ENCODE peak calls at places on chromosome 14, in seven cellular contexts. X is aorta, R is Karpas-422, Z is fibroblast of lung, D is AG04450, T is neuronal stem cell, H is heart left ventricle. Q is an unnamed sample.

GRCh38 chr14:67746927-67747326 is 45.2 kb downstream of the RDH12 start:
- DNase-seq in X (no peak), R (no peak), Z (no peak), D (no peak), T (no peak), H (no peak), Q (no peak)

GRCh38 chr14:102464006-102464405 is 45.6 kb downstream of the ANKRD9 start:
- DNase-seq in X (peak; percentile 8), R (no peak), Z (no peak), D (no peak), T (no peak), H (no peak), Q (no peak)

GRCh38 chr14:28773176-28773575 is 6.6 kb downstream of the FOXG1 start:
- DNase-seq in X (no peak), R (no peak), Z (no peak), D (no peak), T (no peak), H (no peak), Q (no peak)

GRCh38 chr14:90511795-90512331 is 115.0 kb downstream of the CALM1 start:
- DNase-seq in X (no peak), R (no peak), Z (no peak), D (no peak), T (no peak), H (no peak), Q (no peak)

GRCh38 chr14:101464310-101464983 is 96.8 kb upstream of the DIO3 start:
- DNase-seq in X (peak; percentile 53), R (no peak), Z (no peak), D (no peak), T (no peak), H (no peak), Q (no peak)

GRCh38 chr14:67464856-67465255 is 23.7 kb downstream of the TMEM229B start:
- DNase-seq in X (no peak), R (no peak), Z (no peak), D (no peak), T (no peak), H (no peak), Q (no peak)

GRCh38 chr14:104950021-104950420 is 25.3 kb downstream of the PLD4 start:
- DNase-seq in X (no peak), R (no peak), Z (no peak), D (no peak), T (no peak), H (no peak), Q (no peak)

GRCh38 chr14:21070610-21071224 is 613 bp downstream of the ARHGEF40 start:
- DNase-seq in X (peak; percentile 82), R (no peak), Z (peak; percentile 59), D (no peak), T (peak; percentile 84), H (peak; percentile 70), Q (peak; percentile 60)

GRCh38 chr14:75510547-75510946 is 11.7 kb upstream of the BATF start:
- DNase-seq in X (no peak), R (no peak), Z (no peak), D (no peak), T (no peak), H (no peak), Q (no peak)

GRCh38 chr14:71720978-71721624 is 211.1 kb upstream of the RGS6 start:
- DNase-seq in X (no peak), R (peak; percentile 83), Z (peak; percentile 83), D (no peak), T (peak; percentile 36), H (no peak), Q (peak; percentile 91)

GRCh38 chr14:95620659-95621059 is 65.6 kb upstream of the TCL1B start:
- DNase-seq in X (no peak), R (peak; percentile 84), Z (no peak), D (no peak), T (no peak), H (no peak), Q (no peak)

GRCh38 chr14:54652188-54652889 is 85.4 kb downstream of the SAMD4A start:
- DNase-seq in X (peak; percentile 93), R (no peak), Z (peak; percentile 99), D (peak; percentile 99), T (peak; percentile 53), H (peak; percentile 90), Q (peak; percentile 77)

DNA sequence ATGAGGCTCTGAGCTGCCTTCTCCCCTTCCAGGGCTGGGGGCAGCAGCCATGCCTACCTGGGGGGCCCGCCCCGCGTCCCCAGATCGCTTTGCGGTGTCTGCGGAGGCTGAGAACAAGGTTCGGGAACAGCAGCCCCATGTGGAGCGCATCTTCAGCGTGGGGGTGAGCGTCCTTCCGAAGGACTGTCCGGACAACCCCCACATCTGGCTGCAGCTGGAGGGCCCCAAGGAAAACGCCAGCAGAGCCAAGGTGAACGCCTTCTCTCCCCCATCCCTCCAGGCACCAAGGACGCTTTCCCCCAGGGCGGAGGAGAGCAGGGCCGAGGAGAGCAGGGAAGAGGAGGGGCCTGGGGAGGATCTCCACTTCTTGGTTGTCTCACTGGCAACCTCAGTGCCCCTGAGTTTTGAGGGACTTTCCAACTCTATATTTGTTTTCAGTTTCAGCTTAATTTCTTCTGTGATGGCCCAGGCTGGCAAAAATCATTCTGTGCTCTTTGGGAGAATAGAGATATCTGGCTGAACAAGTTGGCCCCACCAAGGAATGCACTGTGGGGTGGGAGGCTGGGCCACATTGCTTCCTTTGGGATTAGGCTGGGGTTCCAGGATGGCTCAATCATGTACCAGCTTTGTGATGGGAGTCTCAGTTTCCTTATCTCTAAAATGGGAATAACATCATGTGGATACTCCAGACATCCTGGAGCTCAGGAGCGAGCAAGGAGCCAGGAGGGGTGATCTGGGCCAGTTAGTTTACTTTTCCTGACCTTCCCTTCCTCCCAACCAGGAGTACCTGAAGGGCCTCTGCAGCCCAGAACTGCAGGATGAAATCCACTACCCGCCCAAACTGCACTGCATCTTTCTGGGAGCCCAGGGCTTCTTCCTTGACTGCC is 1.2 kb downstream of the KHNYN start:
- DNase-seq in X (peak; percentile 80), R (peak; percentile 73), Z (peak; percentile 61), D (no peak), T (no peak), H (peak; percentile 62), Q (peak; percentile 61)
- H3K9me3 ChIP-seq in X (no peaks in the 10 kb centered on the region), R (no peaks in the 10 kb centered on the region), Z (no peaks in the 10 kb centered on the region), D (peaks cover 3% of the 10 kb centered on the region), T (no peaks in the 10 kb centered on the region), H (no peaks in the 10 kb centered on the region), Q (no peaks in the 10 kb centered on the region)

GRCh38 chr14:39367387-39367751 is 64.9 kb downstream of the FBXO33 start:
- DNase-seq in X (no peak), R (no peak), Z (no peak), D (no peak), T (no peak), H (no peak), Q (peak; percentile 13)
- H3K4me3 ChIP-seq in X (no peak overlapping the region), R (no peak overlapping the region), Z (no peak overlapping the region), D (no peak overlapping the region), T (no peak overlapping the region), H (no peak overlapping the region), Q (no peak overlapping the region)

GRCh38 chr14:41606249-41607118 is at the start of gene LRFN5:
- DNase-seq in X (peak; percentile 81), R (no peak), Z (peak; percentile 43), D (no peak), T (peak; percentile 54), H (peak; percentile 60), Q (peak; percentile 69)
- H3K27me3 ChIP-seq in X (no peaks in the 10 kb centered on the region), R (no peaks in the 10 kb centered on the region), Z (peaks cover 14% of the 10 kb centered on the region), D (peaks cover 16% of the 10 kb centered on the region), T (peaks cover 40% of the 10 kb centered on the region), H (peaks cover 42% of the 10 kb centered on the region), Q (peaks cover 47% of the 10 kb centered on the region)

DNA sequence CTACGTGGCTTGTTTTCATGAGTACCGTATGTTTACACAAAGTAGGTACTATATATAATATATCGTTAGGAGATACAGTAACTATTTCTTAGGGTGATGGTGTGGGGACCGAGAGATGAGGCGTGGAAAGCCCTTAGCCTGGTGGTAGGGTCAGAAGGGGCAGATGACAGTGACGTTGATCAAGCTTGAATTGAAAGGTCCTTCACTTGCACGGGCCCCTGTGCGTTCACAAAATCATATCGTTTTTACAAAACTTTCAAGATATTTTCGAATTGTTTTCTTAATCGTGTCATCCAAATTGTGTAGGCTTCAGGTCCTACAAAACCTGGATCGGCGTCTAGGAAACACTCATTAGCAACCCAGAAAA is 881 bp upstream of the SOS2 start:
- DNase-seq in X (no peak), R (no peak), Z (no peak), D (no peak), T (no peak), H (no peak), Q (no peak)
- H3K9me3 ChIP-seq in X (no peaks in the 10 kb centered on the region), R (peaks cover 4% of the 10 kb centered on the region), Z (no peaks in the 10 kb centered on the region), D (no peaks in the 10 kb centered on the region), T (peaks cover 13% of the 10 kb centered on the region), H (no peaks in the 10 kb centered on the region), Q (no peaks in the 10 kb centered on the region)

GRCh38 chr14:89473979-89474378 is 56.9 kb upstream of the FOXN3 start:
- DNase-seq in X (no peak), R (no peak), Z (peak; percentile 50), D (peak; percentile 44), T (no peak), H (no peak), Q (no peak)

GRCh38 chr14:89474464-89474863 is 57.4 kb upstream of the FOXN3 start:
- DNase-seq in X (no peak), R (no peak), Z (no peak), D (no peak), T (no peak), H (no peak), Q (no peak)

GRCh38 chr14:89479802-89480201 is 62.8 kb upstream of the FOXN3 start:
- DNase-seq in X (no peak), R (no peak), Z (peak; percentile 9), D (no peak), T (no peak), H (no peak), Q (peak; percentile 42)

GRCh38 chr14:89476515-89476914 is 59.5 kb upstream of the FOXN3 start:
- DNase-seq in X (no peak), R (no peak), Z (no peak), D (no peak), T (no peak), H (no peak), Q (no peak)

GRCh38 chr14:89477391-89477790 is 60.4 kb upstream of the FOXN3 start:
- DNase-seq in X (no peak), R (no peak), Z (no peak), D (no peak), T (no peak), H (no peak), Q (no peak)
- H3K4me3 ChIP-seq in X (no peak overlapping the region), R (no peak overlapping the region), Z (no peak overlapping the region), D (no peak overlapping the region), T (no peak overlapping the region), H (no peak overlapping the region), Q (no peak overlapping the region)

DNA sequence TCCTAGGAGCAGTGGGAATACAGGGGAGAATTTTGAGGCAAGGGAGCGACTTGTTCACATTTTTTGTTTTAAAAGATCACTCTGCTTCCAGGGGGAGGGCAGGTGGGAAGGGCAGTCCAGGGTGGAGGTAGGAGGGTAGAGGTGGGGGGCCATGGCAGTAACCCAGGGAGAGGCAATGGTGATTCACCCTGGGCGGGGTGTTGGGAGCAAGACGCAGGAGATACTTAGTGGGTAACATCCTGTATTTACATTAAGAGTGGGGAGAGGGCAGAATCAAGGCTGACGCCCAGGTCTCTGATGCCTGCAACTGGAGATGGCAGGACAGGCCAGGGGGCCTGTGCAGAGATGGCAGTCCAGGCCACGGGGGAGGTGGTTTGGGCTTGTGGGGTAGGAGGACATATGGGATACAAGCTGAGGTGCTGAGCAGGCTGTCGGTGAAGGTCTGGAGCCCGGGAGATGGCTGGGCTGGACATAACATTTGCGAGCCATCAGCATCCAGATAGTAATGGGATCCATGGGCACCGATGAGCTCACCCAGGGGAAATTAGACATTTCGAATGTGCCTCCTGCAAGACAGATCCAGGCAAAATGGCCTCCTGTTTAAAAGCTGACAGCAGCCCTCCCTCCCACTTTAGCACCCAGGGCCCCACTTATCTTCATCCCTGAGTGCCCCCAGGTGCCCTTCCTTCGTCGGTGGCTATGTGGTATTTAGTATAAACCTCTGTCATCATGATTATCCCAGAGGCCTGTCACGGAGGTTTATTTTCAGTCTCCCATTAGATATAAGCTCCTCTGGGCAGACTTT is 9.3 kb downstream of the EML1 start:
- DNase-seq in X (no peak), R (no peak), Z (peak; percentile 35), D (no peak), T (no peak), H (no peak), Q (no peak)
- H3K27me3 ChIP-seq in X (no peaks in the 10 kb centered on the region), R (no peaks in the 10 kb centered on the region), Z (no peaks in the 10 kb centered on the region), D (no peaks in the 10 kb centered on the region), T (no peaks in the 10 kb centered on the region), H (no peaks in the 10 kb centered on the region), Q (no peaks in the 10 kb centered on the region)

Q was measured in cardiac muscle cell.